ENCODE peak calls at places on chromosomes 7 and 10, in six cellular contexts. C is stimulated activated CD8-positive, alpha-beta memory T cell treated with anti-CD3 and anti-CD28 coated beads, Interleukin-7, amount 100 ng/mL, for 1 hour; P is renal cortical epithelial cell; I is NCI-H748 treated with DMSO at 0.1 percent for 48 hours; L is AG08395; U is T-cell. Y is an unnamed sample.

GRCh38 chr7:84337386-84337785 is 142.8 kb upstream of the SEMA3A start:
- DNase-seq in I (no peak), C (no peak), P (peak), U (no peak), L (peak), Y (no peak)

GRCh38 chr7:137667633-137668387 is 179.0 kb downstream of the DGKI start:
- DNase-seq in P (peak), I (no peak), L (peak), C (no peak), U (no peak), Y (no peak)

GRCh38 chr10:48526846-48527505 is 77.9 kb downstream of the ARHGAP22 start:
- DNase-seq in L (no peak), I (no peak), P (no peak), C (no peak), U (no peak), Y (no peak)

GRCh38 chr10:72260588-72261322 is 13.0 kb upstream of the DDIT4 start:
- DNase-seq in P (peak), C (peak), L (peak), U (peak), I (peak), Y (peak)

GRCh38 chr10:75736889-75737610 is 305.6 kb downstream of the LRMDA start:
- DNase-seq in P (peak), I (no peak), C (no peak), U (no peak), L (no peak), Y (no peak)

GRCh38 chr10:80405636-80406035 is 2.7 kb upstream of the PRXL2A start:
- DNase-seq in P (no peak), U (no peak), L (no peak), C (no peak), I (no peak), Y (no peak)

GRCh38 chr7:154892459-154892858 is 110.5 kb downstream of the PAXIP1 start:
- DNase-seq in L (no peak), C (no peak), I (no peak), P (no peak), U (no peak), Y (no peak)

GRCh38 chr10:507908-508444 is 181.5 kb downstream of the DIP2C start:
- DNase-seq in I (no peak), P (no peak), U (no peak), C (no peak), L (no peak), Y (no peak)

GRCh38 chr7:99270702-99271101 is 1.9 kb upstream of the MYH16 start:
- DNase-seq in L (no peak), U (no peak), P (peak), C (no peak), I (no peak), Y (no peak)